ENCODE peak calls at places on chromosomes 4 and X, in five cellular contexts. H, R, O, V and G are unnamed samples.

GRCh38 chr4:128225148-128225547 is 62.5 kb downstream of the PGRMC2 start:
- DNase-seq in H (no peak), V (no peak), R (no peak), O (no peak), G (no peak)

GRCh38 chr4:10403633-10404445 is 53.4 kb downstream of the ZNF518B start:
- DNase-seq in H (no peak), V (peak; percentile 18), O (no peak), R (no peak), G (no peak)

GRCh38 chrX:130994671-130995070 is 63.5 kb upstream of the ARHGAP36 start:
- DNase-seq in R (no peak), O (no peak), V (no peak), H (no peak), G (no peak)

GRCh38 chr4:118683513-118683912 is 1.7 kb upstream of the METTL14 start:
- DNase-seq in O (no peak), H (no peak), R (no peak), V (no peak), G (no peak)

GRCh38 chrX:51334276-51334675 is 1.7 kb downstream of the NUDT10 start:
- DNase-seq in V (no peak), O (no peak), R (no peak), H (no peak), G (no peak)

GRCh38 chrX:129769467-129770154 is 10.1 kb upstream of the SASH3 start:
- DNase-seq in V (no peak), O (no peak), R (peak; percentile 60), H (no peak), G (no peak)

GRCh38 chr4:8128096-8128856 is 30.3 kb downstream of the ABLIM2 start:
- DNase-seq in O (no peak), R (no peak), V (no peak), H (no peak), G (no peak)

GRCh38 chrX:48540015-48540350 is 469 bp downstream of the TBC1D25 start:
- DNase-seq in V (no peak), R (peak; percentile 35), O (no peak), H (no peak), G (no peak)

GRCh38 chrX:24661292-24661691 is 14.1 kb upstream of the PCYT1B start:
- DNase-seq in O (no peak), H (no peak), R (no peak), V (no peak), G (no peak)

GRCh38 chrX:120299928-120300327 is 11.3 kb downstream of the TMEM255A start:
- DNase-seq in R (no peak), O (no peak), V (peak; percentile 32), H (no peak), G (no peak)

GRCh38 chr4:140069068-140069467 is 84.9 kb downstream of the MAML3 start:
- DNase-seq in V (no peak), O (no peak), R (no peak), H (no peak), G (no peak)

GRCh38 chr4:97646997-97647396 is 496.3 kb downstream of the STPG2 start:
- DNase-seq in R (no peak), V (no peak), O (no peak), H (no peak), G (no peak)

GRCh38 chr4:121696140-121696640 is 590 bp downstream of the ANXA5 start:
- DNase-seq in V (peak; percentile 11), R (peak; percentile 45), H (peak; percentile 92), O (peak; percentile 79), G (peak; percentile 95)

GRCh38 chrX:15619053-15619772 is 18.5 kb upstream of the ACE2 start:
- DNase-seq in V (no peak), H (no peak), R (no peak), O (no peak), G (no peak)